ENCODE peak calls at places on chromosomes 7 and 10, in four cellular contexts. C is stomach, E is neuronal stem cell, K is left lung. Y is an unnamed sample.

GRCh38 chr10:75400769-75401568 is 595 bp downstream of the ZNF503 start:
- DNase-seq in C (peak; percentile 58), E (peak; percentile 30), K (peak; percentile 57), Y (no peak)

GRCh38 chr7:71131256-71131752 is 640 bp upstream of the GALNT17 start:
- DNase-seq in C (no peak), E (peak; percentile 79), K (peak; percentile 40), Y (no peak)

GRCh38 chr7:47506716-47507354 is 75.1 kb downstream of the TNS3 start:
- DNase-seq in C (no peak), E (no peak), K (no peak), Y (no peak)

GRCh38 chr10:98047009-98047741 is 16.8 kb upstream of the CRTAC1 start:
- DNase-seq in C (no peak), E (no peak), K (no peak), Y (no peak)

GRCh38 chr7:131527462-131527861 is 29.0 kb downstream of the PODXL start:
- DNase-seq in C (no peak), E (no peak), K (no peak), Y (no peak)

GRCh38 chr7:150994141-150994837 is 3.5 kb downstream of the NOS3 start:
- DNase-seq in C (no peak), E (no peak), K (no peak), Y (no peak)

GRCh38 chr10:55476129-55476528 is 675.1 kb upstream of the PCDH15 start:
- DNase-seq in C (no peak), E (no peak), K (no peak), Y (no peak)

GRCh38 chr7:70788276-70788675 is 343.7 kb upstream of the GALNT17 start:
- DNase-seq in C (no peak), E (no peak), K (no peak), Y (no peak)

GRCh38 chr7:2760098-2760889 is 72.3 kb downstream of the AMZ1 start:
- DNase-seq in C (peak; percentile 78), E (peak; percentile 21), K (peak; percentile 78), Y (no peak)

GRCh38 chr10:31774291-31774900 is 154.2 kb downstream of the ARHGAP12 start:
- DNase-seq in C (no peak), E (peak; percentile 56), K (no peak), Y (no peak)

GRCh38 chr7:5397657-5398237 is 25.9 kb downstream of the TNRC18 start:
- DNase-seq in C (no peak), E (no peak), K (no peak), Y (no peak)

GRCh38 chr7:130180571-130180971 is 24.6 kb downstream of the TMEM209 start:
- DNase-seq in C (no peak), E (no peak), K (no peak), Y (no peak)

GRCh38 chr7:8255680-8256656 is 6.0 kb downstream of the ICA1 start:
- DNase-seq in C (no peak), E (no peak), K (no peak), Y (no peak)

GRCh38 chr10:58335306-58336005 is 650 bp downstream of the UBE2D1 start:
- DNase-seq in C (peak; percentile 26), E (no peak), K (peak; percentile 41), Y (peak; percentile 59)

GRCh38 chr10:31961675-31962074 is 33.0 kb upstream of the ARHGAP12 start:
- DNase-seq in C (no peak), E (no peak), K (no peak), Y (no peak)

GRCh38 chr7:126483972-126484371 is 768.8 kb downstream of the GRM8 start:
- DNase-seq in C (no peak), E (no peak), K (no peak), Y (no peak)

GRCh38 chr10:69060127-69060798 is 27.6 kb upstream of the SRGN start:
- DNase-seq in C (no peak), E (no peak), K (no peak), Y (no peak)

GRCh38 chr7:30548762-30549344 is 44.2 kb upstream of the GGCT start:
- DNase-seq in C (peak; percentile 77), E (peak; percentile 73), K (peak; percentile 67), Y (no peak)

GRCh38 chr7:7498881-7499280 is 36.8 kb downstream of the COL28A1 start:
- DNase-seq in C (no peak), E (no peak), K (no peak), Y (no peak)

GRCh38 chr10:7111574-7111973 is 299.3 kb downstream of the SFMBT2 start:
- DNase-seq in C (no peak), E (no peak), K (no peak), Y (no peak)

GRCh38 chr7:22563115-22563514 is 63.1 kb upstream of the STEAP1B start:
- DNase-seq in C (no peak), E (no peak), K (no peak), Y (no peak)

GRCh38 chr10:57692255-57692980 is 575.3 kb downstream of the IPMK start:
- DNase-seq in C (no peak), E (no peak), K (no peak), Y (no peak)

GRCh38 chr7:16908561-16908960 is 26.8 kb upstream of the AGR3 start:
- DNase-seq in C (no peak), E (no peak), K (no peak), Y (no peak)

GRCh38 chr7:151795168-151795754 is 81.7 kb downstream of the PRKAG2 start:
- DNase-seq in C (no peak), E (no peak), K (peak; percentile 42), Y (no peak)

GRCh38 chr10:61633665-61634064 is 29.1 kb upstream of the CABCOCO1 start:
- DNase-seq in C (no peak), E (no peak), K (no peak), Y (no peak)

GRCh38 chr10:68666280-68666760 is 54.7 kb upstream of the CCAR1 start:
- DNase-seq in C (no peak), E (no peak), K (no peak), Y (no peak)

GRCh38 chr7:22723642-22724041 is 3.4 kb upstream of the IL6 start:
- DNase-seq in C (no peak), E (no peak), K (peak; percentile 60), Y (no peak)

GRCh38 chr10:106038246-106038645 is 1126.3 kb downstream of the SORCS1 start:
- DNase-seq in C (no peak), E (no peak), K (no peak), Y (no peak)

GRCh38 chr10:13302821-13303555 is 3.1 kb upstream of the PHYH start:
- DNase-seq in C (no peak), E (no peak), K (no peak), Y (no peak)

GRCh38 chr10:14584643-14585042 is 190.1 kb downstream of the FAM107B start:
- DNase-seq in C (peak; percentile 59), E (no peak), K (no peak), Y (no peak)

GRCh38 chr7:74466196-74466813 is 12.6 kb downstream of the GTF2IRD1 start:
- DNase-seq in C (peak; percentile 71), E (no peak), K (no peak), Y (no peak)

GRCh38 chr10:89165923-89166322 is 41.2 kb downstream of the CH25H start:
- DNase-seq in C (no peak), E (no peak), K (no peak), Y (no peak)

GRCh38 chr10:128631801-128632241 is 505.6 kb upstream of the MKI67 start:
- DNase-seq in C (no peak), E (peak; percentile 29), K (no peak), Y (no peak)

GRCh38 chr10:130013263-130013937 is 49.3 kb upstream of the EBF3 start:
- DNase-seq in C (no peak), E (no peak), K (no peak), Y (no peak)

GRCh38 chr7:74525881-74526280 is 72.2 kb downstream of the GTF2IRD1 start:
- DNase-seq in C (peak; percentile 91), E (no peak), K (no peak), Y (no peak)

GRCh38 chr7:70733115-70733514 is 398.8 kb upstream of the GALNT17 start:
- DNase-seq in C (no peak), E (no peak), K (no peak), Y (no peak)

GRCh38 chr10:86603256-86603655 is 51.1 kb upstream of the OPN4 start:
- DNase-seq in C (no peak), E (no peak), K (no peak), Y (no peak)

DNA sequence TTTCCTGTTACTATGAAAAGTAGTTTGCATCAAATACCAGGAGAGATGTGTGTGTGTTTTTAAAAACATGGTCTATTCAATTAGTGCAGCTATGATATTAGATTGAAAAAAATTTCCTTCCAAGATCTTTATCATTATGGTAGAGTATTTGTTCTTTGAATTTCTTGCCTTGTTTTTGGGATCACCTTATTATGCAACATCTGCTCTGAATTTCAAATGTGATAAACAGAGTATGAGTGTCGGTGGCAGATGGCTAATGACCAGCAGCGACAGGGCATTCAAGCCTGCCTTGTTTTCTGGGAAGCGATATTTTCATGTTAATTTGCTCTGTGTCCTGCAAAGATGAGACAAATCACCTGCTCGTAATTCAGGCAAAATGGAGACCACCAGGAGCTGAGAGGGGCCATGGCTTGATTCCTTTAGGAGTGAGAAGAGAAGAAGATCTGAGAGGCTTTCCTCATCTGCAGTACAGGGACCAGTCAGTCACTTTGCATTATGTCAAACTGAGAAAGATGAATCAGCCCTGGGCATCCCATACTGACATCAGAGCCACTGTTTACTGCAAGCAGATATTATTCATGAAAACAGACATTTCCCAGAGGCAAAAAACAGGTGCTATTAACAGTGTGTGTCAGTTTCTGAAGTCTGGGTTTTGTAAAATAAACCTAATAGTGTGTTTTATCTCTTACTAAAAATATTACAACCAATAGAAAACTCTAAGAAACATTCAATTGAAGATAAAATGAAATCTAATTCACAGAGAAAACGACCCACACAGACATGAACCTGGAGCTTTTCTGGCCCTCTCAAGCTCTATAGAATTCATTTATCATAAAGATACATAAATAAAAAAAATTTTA is 67.6 kb downstream of the CDK6 start:
- DNase-seq in C (no peak), E (no peak), K (no peak), Y (no peak)
- H3K4me1 ChIP-seq in C (peaks cover 39% of the 10 kb centered on the region), E (peaks cover 5% of the 10 kb centered on the region), K (peaks cover 13% of the 10 kb centered on the region), Y (peaks cover 60% of the 10 kb centered on the region)

DNA sequence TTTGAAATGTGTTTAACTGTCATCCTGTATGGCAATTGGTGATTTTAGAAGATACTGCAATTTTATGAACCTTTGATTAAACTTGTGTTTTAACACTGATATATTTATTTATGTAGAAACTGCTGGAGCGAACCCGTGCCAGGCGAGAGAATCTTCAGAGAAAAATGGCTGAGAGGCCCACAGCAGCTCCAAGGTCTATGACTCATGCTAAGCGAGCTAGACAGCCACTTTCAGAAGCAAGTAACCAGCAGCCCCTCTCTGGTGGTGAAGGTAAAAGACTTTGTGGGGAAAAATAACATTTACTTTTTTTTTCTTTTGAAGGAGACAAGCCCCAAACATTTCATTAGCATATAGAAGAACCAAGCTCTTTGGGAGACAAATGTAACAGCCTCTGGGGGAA is 6.5 kb downstream of the ANLN start:
- DNase-seq in C (no peak), E (no peak), K (no peak), Y (no peak)
- H3K4me1 ChIP-seq in C (peaks cover 9% of the 10 kb centered on the region), E (peaks cover 2% of the 10 kb centered on the region), K (no peaks in the 10 kb centered on the region), Y (peaks cover 29% of the 10 kb centered on the region)

GRCh38 chr10:114521250-114521649 is 116.9 kb upstream of the AFAP1L2 start:
- DNase-seq in C (no peak), E (no peak), K (no peak), Y (no peak)
- H3K4me1 ChIP-seq in C (peaks cover 91% of the 10 kb centered on the region), E (peaks cover 32% of the 10 kb centered on the region), K (peaks cover 7% of the 10 kb centered on the region), Y (peaks cover 40% of the 10 kb centered on the region)

GRCh38 chr10:96612052-96612830 is 25.4 kb upstream of the TM9SF3 start:
- DNase-seq in C (no peak), E (no peak), K (no peak), Y (no peak)

GRCh38 chr10:96613565-96613964 is 26.8 kb upstream of the TM9SF3 start:
- DNase-seq in C (no peak), E (no peak), K (no peak), Y (no peak)

GRCh38 chr10:96608815-96609214 is 22.0 kb upstream of the TM9SF3 start:
- DNase-seq in C (no peak), E (peak; percentile 37), K (no peak), Y (no peak)

GRCh38 chr10:96608262-96608661 is 21.4 kb upstream of the TM9SF3 start:
- DNase-seq in C (no peak), E (no peak), K (no peak), Y (no peak)

GRCh38 chr10:96610817-96611216 is 24.0 kb upstream of the TM9SF3 start:
- DNase-seq in C (peak; percentile 72), E (no peak), K (no peak), Y (no peak)
- H3K4me1 ChIP-seq in C (peaks cover 31% of the 10 kb centered on the region), E (peaks cover 14% of the 10 kb centered on the region), K (no peaks in the 10 kb centered on the region), Y (peaks cover 11% of the 10 kb centered on the region)